ENCODE peak calls at places on chromosomes 11 and 22, in six cellular contexts. Q is posterior vena cava; M is iPS-NIHi11; L is GM18507; O is activated CD8-positive, alpha-beta memory T cell treated with anti-CD3 and anti-CD28 coated beads, Interleukin-2, amount 50 U/mL, for 48 hours; E is GM23338. C is an unnamed sample.

GRCh38 chr22:19523240-19524169 is 705 bp downstream of the CLDN5 start:
- DNase-seq in Q (peak), M (peak), L (no peak), O (peak), E (peak), C (peak)

GRCh38 chr11:2366271-2366670 is 10.8 kb upstream of the CD81 start:
- DNase-seq in Q (peak), M (no peak), L (no peak), O (no peak), E (no peak), C (peak)

GRCh38 chr11:17543041-17543440 is 1.2 kb downstream of the USH1C start:
- DNase-seq in Q (peak), M (no peak), L (no peak), O (no peak), E (no peak), C (no peak)

GRCh38 chr11:120938255-120938654 is 85.6 kb upstream of the TBCEL start:
- DNase-seq in Q (no peak), M (no peak), L (no peak), O (no peak), E (no peak), C (no peak)

GRCh38 chr11:10601722-10602281 is 33.3 kb upstream of the LYVE1 start:
- DNase-seq in Q (peak), M (no peak), L (no peak), O (no peak), E (no peak), C (no peak)

GRCh38 chr11:36155770-36156485 is 133.3 kb downstream of the COMMD9 start:
- DNase-seq in Q (no peak), M (no peak), L (no peak), O (no peak), E (peak), C (no peak)

GRCh38 chr11:75474878-75475766 is 42.1 kb upstream of the KLHL35 start:
- DNase-seq in Q (no peak), M (peak), L (no peak), O (peak), E (peak), C (peak)

GRCh38 chr22:46043339-46043738 is 66.4 kb upstream of the WNT7B start:
- DNase-seq in Q (no peak), M (no peak), L (no peak), O (peak), E (no peak), C (no peak)

GRCh38 chr11:111775024-111775710 is 9.0 kb upstream of the PPP2R1B start:
- DNase-seq in Q (peak), M (no peak), L (no peak), O (no peak), E (no peak), C (no peak)

GRCh38 chr11:12962306-12962705 is 46.8 kb upstream of the RASSF10 start:
- DNase-seq in Q (no peak), M (no peak), L (no peak), O (no peak), E (no peak), C (no peak)

GRCh38 chr22:31951201-31952093 is 7.1 kb downstream of the YWHAH start:
- DNase-seq in Q (peak), M (no peak), L (no peak), O (peak), E (no peak), C (no peak)

GRCh38 chr22:50705219-50705691 is 32.6 kb downstream of the SHANK3 start:
- DNase-seq in Q (peak), M (peak), L (no peak), O (no peak), E (peak), C (peak)

GRCh38 chr11:99325807-99326206 is 305.1 kb downstream of the CNTN5 start:
- DNase-seq in Q (no peak), M (no peak), L (no peak), O (no peak), E (no peak), C (no peak)

GRCh38 chr11:128595221-128595620 is 7.9 kb upstream of the ETS1 start:
- DNase-seq in Q (no peak), M (no peak), L (no peak), O (no peak), E (no peak), C (no peak)

GRCh38 chr11:116478205-116478604 is 294.6 kb downstream of the BUD13 start:
- DNase-seq in Q (no peak), M (no peak), L (no peak), O (no peak), E (no peak), C (no peak)

GRCh38 chr11:84215671-84216070 is 929.5 kb upstream of the CCDC90B start:
- DNase-seq in Q (no peak), M (no peak), L (no peak), O (no peak), E (no peak), C (no peak)

GRCh38 chr11:115272925-115273324 is 231.3 kb downstream of the CADM1 start:
- DNase-seq in Q (no peak), M (no peak), L (no peak), O (no peak), E (no peak), C (no peak)

GRCh38 chr22:20799449-20799848 is 25.5 kb downstream of the SERPIND1 start:
- DNase-seq in Q (peak), M (peak), L (no peak), O (no peak), E (no peak), C (no peak)

GRCh38 chr22:22111267-22111751 is 128.7 kb upstream of the TOP3B start:
- DNase-seq in Q (no peak), M (no peak), L (peak), O (peak), E (no peak), C (no peak)

GRCh38 chr11:70535191-70535971 is 137.1 kb downstream of the CTTN start:
- DNase-seq in Q (no peak), M (no peak), L (no peak), O (no peak), E (no peak), C (no peak)

GRCh38 chr11:97009613-97010012 is 619.8 kb downstream of the JRKL start:
- DNase-seq in Q (no peak), M (no peak), L (no peak), O (no peak), E (peak), C (no peak)

GRCh38 chr11:11894486-11894885 is 52.7 kb downstream of the USP47 start:
- DNase-seq in Q (no peak), M (no peak), L (no peak), O (no peak), E (peak), C (no peak)

GRCh38 chr11:102733232-102733875 is 8.6 kb upstream of the MMP8 start:
- DNase-seq in Q (peak), M (peak), L (no peak), O (peak), E (peak), C (peak)

GRCh38 chr11:46273511-46274205 is 3.8 kb upstream of the CREB3L1 start:
- DNase-seq in Q (peak), M (no peak), L (no peak), O (no peak), E (no peak), C (no peak)

GRCh38 chr11:129282634-129283033 is 90.5 kb upstream of the ARHGAP32 start:
- DNase-seq in Q (no peak), M (no peak), L (no peak), O (no peak), E (peak), C (no peak)

GRCh38 chr22:32185821-32186220 is 19.1 kb downstream of the RFPL2 start:
- DNase-seq in Q (peak), M (no peak), L (no peak), O (no peak), E (no peak), C (no peak)

GRCh38 chr11:45161252-45162063 is 15.0 kb downstream of the PRDM11 start:
- DNase-seq in Q (no peak), M (no peak), L (no peak), O (no peak), E (no peak), C (no peak)

GRCh38 chr11:48052183-48053040 is 72.1 kb downstream of the PTPRJ start:
- DNase-seq in Q (peak), M (peak), L (no peak), O (no peak), E (peak), C (peak)